ENCODE peak calls at places on chromosomes 13 and 19, in nine cellular contexts. One of them, this sample, is unnamed.

GRCh38 chr13:28750187-28751045 is 31.6 kb upstream of the SLC46A3 start:
- DNase-seq in tibial nerve: no peak
- DNase-seq in psoas muscle: no peak
- DNase-seq in fibroblast of pulmonary artery: peak; percentile 66
- DNase-seq in astrocyte of the spinal cord: no peak
- DNase-seq in AG04450: no peak
- DNase-seq in ascending aorta: no peak
- DNase-seq in keratinocyte: no peak
- DNase-seq in cardiac fibroblast: peak; percentile 71
- DNase-seq in this sample: no peak

GRCh38 chr19:5080809-5081208 is 111.9 kb downstream of the KDM4B start:
- DNase-seq in tibial nerve: no peak
- DNase-seq in psoas muscle: no peak
- DNase-seq in fibroblast of pulmonary artery: no peak
- DNase-seq in astrocyte of the spinal cord: no peak
- DNase-seq in AG04450: no peak
- DNase-seq in ascending aorta: no peak
- DNase-seq in keratinocyte: no peak
- DNase-seq in cardiac fibroblast: no peak
- DNase-seq in this sample: no peak

GRCh38 chr13:28385362-28385761 is 109.6 kb downstream of the FLT1 start:
- DNase-seq in tibial nerve: no peak
- DNase-seq in psoas muscle: no peak
- DNase-seq in fibroblast of pulmonary artery: no peak
- DNase-seq in astrocyte of the spinal cord: no peak
- DNase-seq in AG04450: no peak
- DNase-seq in ascending aorta: no peak
- DNase-seq in keratinocyte: no peak
- DNase-seq in cardiac fibroblast: no peak
- DNase-seq in this sample: no peak

GRCh38 chr13:98672947-98673545 is 79.4 kb downstream of the SLC15A1 start:
- DNase-seq in tibial nerve: peak; percentile 75
- DNase-seq in psoas muscle: peak; percentile 83
- DNase-seq in fibroblast of pulmonary artery: peak; percentile 83
- DNase-seq in astrocyte of the spinal cord: peak; percentile 78
- DNase-seq in AG04450: peak; percentile 52
- DNase-seq in ascending aorta: peak; percentile 21
- DNase-seq in keratinocyte: no peak
- DNase-seq in cardiac fibroblast: peak; percentile 83
- DNase-seq in this sample: peak; percentile 68

GRCh38 chr13:77565635-77566034 is 30.1 kb downstream of the SCEL start:
- DNase-seq in tibial nerve: no peak
- DNase-seq in psoas muscle: no peak
- DNase-seq in fibroblast of pulmonary artery: peak; percentile 61
- DNase-seq in astrocyte of the spinal cord: peak; percentile 53
- DNase-seq in AG04450: no peak
- DNase-seq in ascending aorta: no peak
- DNase-seq in keratinocyte: no peak
- DNase-seq in cardiac fibroblast: peak; percentile 64
- DNase-seq in this sample: peak; percentile 29

GRCh38 chr19:6278740-6279619 is 795 bp downstream of the MLLT1 start:
- DNase-seq in tibial nerve: no peak
- DNase-seq in psoas muscle: peak; percentile 65
- DNase-seq in fibroblast of pulmonary artery: no peak
- DNase-seq in astrocyte of the spinal cord: no peak
- DNase-seq in AG04450: no peak
- DNase-seq in ascending aorta: no peak
- DNase-seq in keratinocyte: no peak
- DNase-seq in cardiac fibroblast: no peak
- DNase-seq in this sample: no peak

GRCh38 chr13:113506025-113506685 is 15.6 kb upstream of the DCUN1D2 start:
- DNase-seq in tibial nerve: no peak
- DNase-seq in psoas muscle: no peak
- DNase-seq in fibroblast of pulmonary artery: no peak
- DNase-seq in astrocyte of the spinal cord: no peak
- DNase-seq in AG04450: no peak
- DNase-seq in ascending aorta: no peak
- DNase-seq in keratinocyte: no peak
- DNase-seq in cardiac fibroblast: no peak
- DNase-seq in this sample: no peak

GRCh38 chr13:110425444-110425780 is 118.3 kb downstream of the COL4A2 start:
- DNase-seq in tibial nerve: no peak
- DNase-seq in psoas muscle: no peak
- DNase-seq in fibroblast of pulmonary artery: no peak
- DNase-seq in astrocyte of the spinal cord: peak; percentile 92
- DNase-seq in AG04450: peak; percentile 81
- DNase-seq in ascending aorta: no peak
- DNase-seq in keratinocyte: no peak
- DNase-seq in cardiac fibroblast: peak; percentile 74
- DNase-seq in this sample: no peak

GRCh38 chr19:2866495-2867024 is 575 bp upstream of the ZNF556 start:
- DNase-seq in tibial nerve: no peak
- DNase-seq in psoas muscle: no peak
- DNase-seq in fibroblast of pulmonary artery: no peak
- DNase-seq in astrocyte of the spinal cord: no peak
- DNase-seq in AG04450: no peak
- DNase-seq in ascending aorta: no peak
- DNase-seq in keratinocyte: no peak
- DNase-seq in cardiac fibroblast: no peak
- DNase-seq in this sample: no peak

GRCh38 chr19:2869618-2870017 is 2.5 kb downstream of the ZNF556 start:
- DNase-seq in tibial nerve: no peak
- DNase-seq in psoas muscle: no peak
- DNase-seq in fibroblast of pulmonary artery: no peak
- DNase-seq in astrocyte of the spinal cord: no peak
- DNase-seq in AG04450: no peak
- DNase-seq in ascending aorta: no peak
- DNase-seq in keratinocyte: no peak
- DNase-seq in cardiac fibroblast: no peak
- DNase-seq in this sample: no peak

GRCh38 chr19:2863818-2864217 is 3.3 kb upstream of the ZNF556 start:
- DNase-seq in tibial nerve: no peak
- DNase-seq in psoas muscle: no peak
- DNase-seq in fibroblast of pulmonary artery: no peak
- DNase-seq in astrocyte of the spinal cord: no peak
- DNase-seq in AG04450: no peak
- DNase-seq in ascending aorta: no peak
- DNase-seq in keratinocyte: no peak
- DNase-seq in cardiac fibroblast: no peak
- DNase-seq in this sample: no peak

GRCh38 chr19:2865334-2866221 is 1.6 kb upstream of the ZNF556 start:
- DNase-seq in tibial nerve: no peak
- DNase-seq in psoas muscle: no peak
- DNase-seq in fibroblast of pulmonary artery: no peak
- DNase-seq in astrocyte of the spinal cord: no peak
- DNase-seq in AG04450: no peak
- DNase-seq in ascending aorta: no peak
- DNase-seq in keratinocyte: no peak
- DNase-seq in cardiac fibroblast: no peak
- DNase-seq in this sample: no peak

DNA sequence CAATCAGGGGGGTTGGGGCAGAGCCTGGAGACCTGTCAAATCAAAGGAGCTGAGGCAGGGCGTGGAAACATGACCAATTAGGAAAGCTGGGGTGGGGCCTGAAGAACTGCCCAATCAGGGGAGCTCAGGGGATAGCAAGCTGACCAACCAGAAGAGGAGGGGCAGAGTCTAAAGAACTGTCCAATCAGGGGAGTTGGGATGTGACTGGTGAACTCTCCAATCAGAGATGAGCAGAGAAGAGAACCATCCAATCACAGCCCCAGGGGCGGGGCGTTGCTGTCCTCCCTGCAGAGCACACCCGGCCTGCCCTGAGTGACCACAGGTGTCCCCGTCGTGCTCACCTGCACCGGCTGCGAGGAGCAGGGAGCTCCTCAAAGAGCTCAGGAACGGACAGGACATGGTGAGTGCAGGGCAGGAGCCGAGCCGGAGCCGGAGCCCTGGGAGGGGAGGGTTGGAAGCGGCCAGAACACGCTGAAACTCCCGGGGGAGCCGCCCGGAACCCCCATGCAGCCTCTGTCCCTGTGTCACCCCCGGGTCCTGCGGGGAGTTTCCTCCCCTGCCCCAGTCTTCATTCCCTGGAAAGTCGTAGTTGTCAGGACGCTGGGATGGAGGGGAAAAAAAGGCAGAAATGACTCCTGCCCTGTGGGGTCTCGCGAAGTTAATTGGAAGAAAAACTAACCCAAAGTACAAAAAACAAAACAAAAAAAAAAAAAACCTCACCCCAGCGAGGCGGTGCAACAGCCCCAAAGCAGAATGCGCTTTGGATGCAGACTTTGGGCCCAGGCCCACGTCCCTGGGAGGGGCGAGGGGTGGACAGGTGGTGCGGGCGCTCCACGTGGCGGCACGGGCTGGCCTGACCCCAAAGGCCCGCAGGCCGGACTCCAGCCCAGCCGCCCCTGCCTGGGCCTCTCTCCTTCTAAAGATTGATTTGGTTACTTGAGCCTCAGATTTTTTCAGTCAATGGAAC is at the start of gene ZNF556:
- DNase-seq in tibial nerve: peak; percentile 9
- DNase-seq in psoas muscle: peak; percentile 77
- DNase-seq in fibroblast of pulmonary artery: no peak
- DNase-seq in astrocyte of the spinal cord: no peak
- DNase-seq in AG04450: no peak
- DNase-seq in ascending aorta: no peak
- DNase-seq in keratinocyte: no peak
- DNase-seq in cardiac fibroblast: no peak
- DNase-seq in this sample: no peak
- H3K4me3 ChIP-seq in tibial nerve: no peak within 1 kb of the TSS
- H3K4me3 ChIP-seq in psoas muscle: peak within 1 kb of the TSS; percentile 66
- H3K4me3 ChIP-seq in fibroblast of pulmonary artery: no peak within 1 kb of the TSS
- H3K4me3 ChIP-seq in astrocyte of the spinal cord: no peak within 1 kb of the TSS
- H3K4me3 ChIP-seq in AG04450: no peak within 1 kb of the TSS
- H3K4me3 ChIP-seq in ascending aorta: no peak within 1 kb of the TSS
- H3K4me3 ChIP-seq in keratinocyte: no peak within 1 kb of the TSS
- H3K4me3 ChIP-seq in cardiac fibroblast: no peak within 1 kb of the TSS
- H3K4me3 ChIP-seq in this sample: no peak within 1 kb of the TSS

DNA sequence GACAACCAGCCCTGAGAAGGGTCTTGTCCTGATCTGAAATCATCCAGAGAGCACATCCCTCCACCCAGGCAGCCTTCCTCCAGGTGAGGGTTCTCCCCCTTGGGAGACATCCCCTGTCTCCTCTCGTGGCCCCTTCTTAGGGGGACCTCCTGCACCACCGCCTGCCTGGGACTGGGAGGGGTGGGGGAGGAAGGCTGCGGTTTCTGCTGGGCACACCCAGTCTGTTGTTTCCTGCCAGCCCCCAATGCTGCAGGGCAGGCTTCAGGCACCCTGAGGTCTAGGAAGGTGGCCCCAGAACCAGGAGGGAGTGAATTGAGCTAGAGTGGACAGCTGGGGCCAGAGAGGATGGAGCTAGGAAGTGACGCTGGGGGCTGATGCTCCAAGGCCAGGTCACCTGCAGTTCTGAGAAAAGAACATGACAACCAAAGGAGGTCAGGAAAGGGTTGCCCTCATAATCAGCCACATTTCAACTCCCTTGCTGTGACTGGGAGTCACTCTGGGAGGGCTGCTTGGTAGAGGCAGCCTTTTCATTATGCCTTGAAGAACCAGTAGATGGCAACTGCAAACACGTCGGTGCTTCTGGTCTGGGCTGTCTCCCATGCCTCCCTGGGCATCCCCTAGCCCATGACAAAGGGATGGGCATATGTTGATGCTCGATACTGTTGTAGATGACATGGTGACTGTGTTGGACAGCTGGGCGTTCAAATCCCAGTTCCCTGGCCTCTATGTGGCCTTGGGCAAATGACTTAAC is 1.4 kb downstream of the ARHGEF18 start:
- DNase-seq in tibial nerve: no peak
- DNase-seq in psoas muscle: no peak
- DNase-seq in fibroblast of pulmonary artery: no peak
- DNase-seq in astrocyte of the spinal cord: no peak
- DNase-seq in AG04450: no peak
- DNase-seq in ascending aorta: no peak
- DNase-seq in keratinocyte: no peak
- DNase-seq in cardiac fibroblast: no peak
- DNase-seq in this sample: no peak
- H3K4me3 ChIP-seq in tibial nerve: no peak overlapping the region
- H3K4me3 ChIP-seq in psoas muscle: no peak overlapping the region
- H3K4me3 ChIP-seq in fibroblast of pulmonary artery: no peak overlapping the region
- H3K4me3 ChIP-seq in astrocyte of the spinal cord: no peak overlapping the region
- H3K4me3 ChIP-seq in AG04450: no peak overlapping the region
- H3K4me3 ChIP-seq in ascending aorta: no peak overlapping the region
- H3K4me3 ChIP-seq in keratinocyte: no peak overlapping the region
- H3K4me3 ChIP-seq in cardiac fibroblast: no peak overlapping the region
- H3K4me3 ChIP-seq in this sample: no peak overlapping the region

GRCh38 chr19:46493236-46494114 is 2.2 kb downstream of the PNMA8B start:
- DNase-seq in tibial nerve: no peak
- DNase-seq in psoas muscle: peak; percentile 71
- DNase-seq in fibroblast of pulmonary artery: no peak
- DNase-seq in astrocyte of the spinal cord: no peak
- DNase-seq in AG04450: no peak
- DNase-seq in ascending aorta: no peak
- DNase-seq in keratinocyte: no peak
- DNase-seq in cardiac fibroblast: peak; percentile 20
- DNase-seq in this sample: no peak
- H3K4me3 ChIP-seq in tibial nerve: peak overlapping the region; percentile 29
- H3K4me3 ChIP-seq in psoas muscle: peak overlapping the region; percentile 62
- H3K4me3 ChIP-seq in fibroblast of pulmonary artery: no peak overlapping the region
- H3K4me3 ChIP-seq in astrocyte of the spinal cord: no peak overlapping the region
- H3K4me3 ChIP-seq in AG04450: no peak overlapping the region
- H3K4me3 ChIP-seq in ascending aorta: peak overlapping the region; percentile 65
- H3K4me3 ChIP-seq in keratinocyte: no peak overlapping the region
- H3K4me3 ChIP-seq in cardiac fibroblast: no peak overlapping the region
- H3K4me3 ChIP-seq in this sample: no peak overlapping the region

GRCh38 chr19:38563475-38563874 is 54.3 kb downstream of the MAP4K1 start:
- DNase-seq in tibial nerve: no peak
- DNase-seq in psoas muscle: peak; percentile 7
- DNase-seq in fibroblast of pulmonary artery: no peak
- DNase-seq in astrocyte of the spinal cord: no peak
- DNase-seq in AG04450: no peak
- DNase-seq in ascending aorta: no peak
- DNase-seq in keratinocyte: no peak
- DNase-seq in cardiac fibroblast: no peak
- DNase-seq in this sample: no peak

GRCh38 chr19:38569368-38569983 is 48.3 kb downstream of the MAP4K1 start:
- DNase-seq in tibial nerve: no peak
- DNase-seq in psoas muscle: no peak
- DNase-seq in fibroblast of pulmonary artery: no peak
- DNase-seq in astrocyte of the spinal cord: no peak
- DNase-seq in AG04450: no peak
- DNase-seq in ascending aorta: no peak
- DNase-seq in keratinocyte: no peak
- DNase-seq in cardiac fibroblast: no peak
- DNase-seq in this sample: no peak

GRCh38 chr19:38562096-38562495 is 55.7 kb downstream of the MAP4K1 start:
- DNase-seq in tibial nerve: no peak
- DNase-seq in psoas muscle: peak; percentile 45
- DNase-seq in fibroblast of pulmonary artery: no peak
- DNase-seq in astrocyte of the spinal cord: no peak
- DNase-seq in AG04450: no peak
- DNase-seq in ascending aorta: no peak
- DNase-seq in keratinocyte: no peak
- DNase-seq in cardiac fibroblast: no peak
- DNase-seq in this sample: no peak

GRCh38 chr19:38564981-38565685 is 52.6 kb downstream of the MAP4K1 start:
- DNase-seq in tibial nerve: no peak
- DNase-seq in psoas muscle: peak; percentile 51
- DNase-seq in fibroblast of pulmonary artery: no peak
- DNase-seq in astrocyte of the spinal cord: no peak
- DNase-seq in AG04450: no peak
- DNase-seq in ascending aorta: no peak
- DNase-seq in keratinocyte: no peak
- DNase-seq in cardiac fibroblast: no peak
- DNase-seq in this sample: no peak

DNA sequence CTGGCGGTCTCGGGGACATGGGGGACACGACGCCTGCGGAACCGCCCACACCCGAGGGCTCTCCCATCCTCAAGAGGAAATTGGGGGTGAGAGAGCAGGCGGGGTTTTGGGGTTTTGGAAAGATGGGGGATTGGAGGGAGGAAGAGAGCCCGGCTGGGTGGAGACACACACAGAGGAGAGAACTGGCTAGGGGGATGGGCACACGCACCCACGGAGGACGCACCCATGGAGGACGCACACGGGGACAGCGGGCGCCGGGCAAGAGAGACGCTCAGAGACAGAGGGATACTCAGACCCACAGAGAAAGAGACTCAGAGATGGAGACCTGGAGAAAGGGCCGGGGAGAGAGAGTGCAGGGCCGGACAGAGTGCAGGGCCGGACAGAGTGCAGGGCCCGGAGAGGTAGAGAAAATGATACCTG is 52.1 kb downstream of the MAP4K1 start:
- DNase-seq in tibial nerve: no peak
- DNase-seq in psoas muscle: no peak
- DNase-seq in fibroblast of pulmonary artery: no peak
- DNase-seq in astrocyte of the spinal cord: no peak
- DNase-seq in AG04450: no peak
- DNase-seq in ascending aorta: no peak
- DNase-seq in keratinocyte: no peak
- DNase-seq in cardiac fibroblast: no peak
- DNase-seq in this sample: no peak
- H3K4me3 ChIP-seq in tibial nerve: no peak overlapping the region
- H3K4me3 ChIP-seq in psoas muscle: no peak overlapping the region
- H3K4me3 ChIP-seq in fibroblast of pulmonary artery: no peak overlapping the region
- H3K4me3 ChIP-seq in astrocyte of the spinal cord: no peak overlapping the region
- H3K4me3 ChIP-seq in AG04450: no peak overlapping the region
- H3K4me3 ChIP-seq in ascending aorta: peak overlapping the region; percentile 58
- H3K4me3 ChIP-seq in keratinocyte: no peak overlapping the region
- H3K4me3 ChIP-seq in cardiac fibroblast: no peak overlapping the region
- H3K4me3 ChIP-seq in this sample: no peak overlapping the region

This sample was measured in astrocyte of the cerebellum.